ENCODE peak calls at places on chromosomes 6 and 20, in eight cellular contexts. One of them, this sample, is unnamed.

GRCh38 chr20:58518896-58519593 is 3.8 kb upstream of the APCDD1L start:
- DNase-seq in SK-N-SH: no peak
- DNase-seq in kidney: no peak
- DNase-seq in fibroblast of the aortic adventitia: no peak
- DNase-seq in spleen: no peak
- DNase-seq in AG09309: no peak
- DNase-seq in IMR-90: no peak
- DNase-seq in coronary artery: no peak
- DNase-seq in this sample: no peak

GRCh38 chr6:56437171-56437900 is 190.0 kb upstream of the COL21A1 start:
- DNase-seq in SK-N-SH: no peak
- DNase-seq in kidney: no peak
- DNase-seq in fibroblast of the aortic adventitia: peak
- DNase-seq in spleen: no peak
- DNase-seq in AG09309: no peak
- DNase-seq in IMR-90: no peak
- DNase-seq in coronary artery: no peak
- DNase-seq in this sample: peak

GRCh38 chr6:100856146-100856545 is 25.0 kb downstream of the ASCC3 start:
- DNase-seq in SK-N-SH: no peak
- DNase-seq in kidney: no peak
- DNase-seq in fibroblast of the aortic adventitia: no peak
- DNase-seq in spleen: no peak
- DNase-seq in AG09309: no peak
- DNase-seq in IMR-90: no peak
- DNase-seq in coronary artery: no peak
- DNase-seq in this sample: no peak

GRCh38 chr6:141580988-141581387 is 551.7 kb upstream of the GJE1 start:
- DNase-seq in SK-N-SH: no peak
- DNase-seq in kidney: no peak
- DNase-seq in fibroblast of the aortic adventitia: peak
- DNase-seq in spleen: no peak
- DNase-seq in AG09309: peak
- DNase-seq in IMR-90: peak
- DNase-seq in coronary artery: no peak
- DNase-seq in this sample: peak

GRCh38 chr20:63123326-63123725 is 92.6 kb downstream of the YTHDF1 start:
- DNase-seq in SK-N-SH: no peak
- DNase-seq in kidney: no peak
- DNase-seq in fibroblast of the aortic adventitia: no peak
- DNase-seq in spleen: peak
- DNase-seq in AG09309: no peak
- DNase-seq in IMR-90: no peak
- DNase-seq in coronary artery: no peak
- DNase-seq in this sample: no peak

GRCh38 chr6:145087034-145087433 is 648.3 kb downstream of the EPM2A start:
- DNase-seq in SK-N-SH: no peak
- DNase-seq in kidney: no peak
- DNase-seq in fibroblast of the aortic adventitia: no peak
- DNase-seq in spleen: no peak
- DNase-seq in AG09309: no peak
- DNase-seq in IMR-90: peak
- DNase-seq in coronary artery: no peak
- DNase-seq in this sample: peak

GRCh38 chr6:159125977-159126376 is 43.2 kb upstream of the FNDC1 start:
- DNase-seq in SK-N-SH: peak
- DNase-seq in kidney: no peak
- DNase-seq in fibroblast of the aortic adventitia: no peak
- DNase-seq in spleen: no peak
- DNase-seq in AG09309: no peak
- DNase-seq in IMR-90: no peak
- DNase-seq in coronary artery: no peak
- DNase-seq in this sample: no peak

GRCh38 chr20:31497838-31498540 is 16.3 kb upstream of the HM13 start:
- DNase-seq in SK-N-SH: no peak
- DNase-seq in kidney: peak
- DNase-seq in fibroblast of the aortic adventitia: peak
- DNase-seq in spleen: no peak
- DNase-seq in AG09309: peak
- DNase-seq in IMR-90: peak
- DNase-seq in coronary artery: no peak
- DNase-seq in this sample: peak

GRCh38 chr20:44683263-44684046 is 31.7 kb upstream of the CCN5 start:
- DNase-seq in SK-N-SH: peak
- DNase-seq in kidney: no peak
- DNase-seq in fibroblast of the aortic adventitia: no peak
- DNase-seq in spleen: no peak
- DNase-seq in AG09309: no peak
- DNase-seq in IMR-90: peak
- DNase-seq in coronary artery: no peak
- DNase-seq in this sample: no peak

GRCh38 chr20:53959849-53960585 is 110.4 kb downstream of the BCAS1 start:
- DNase-seq in SK-N-SH: no peak
- DNase-seq in kidney: no peak
- DNase-seq in fibroblast of the aortic adventitia: peak
- DNase-seq in spleen: no peak
- DNase-seq in AG09309: no peak
- DNase-seq in IMR-90: no peak
- DNase-seq in coronary artery: no peak
- DNase-seq in this sample: peak

GRCh38 chr6:152954443-152954842 is 28.4 kb downstream of the FBXO5 start:
- DNase-seq in SK-N-SH: no peak
- DNase-seq in kidney: no peak
- DNase-seq in fibroblast of the aortic adventitia: no peak
- DNase-seq in spleen: no peak
- DNase-seq in AG09309: no peak
- DNase-seq in IMR-90: no peak
- DNase-seq in coronary artery: no peak
- DNase-seq in this sample: no peak
- TF ChIP-seq CTCF in SK-N-SH: no peak
- TF ChIP-seq CTCF in kidney: no peak
- TF ChIP-seq CTCF in fibroblast of the aortic adventitia: no peak
- TF ChIP-seq CTCF in spleen: no peak
- TF ChIP-seq CTCF in AG09309: no peak
- TF ChIP-seq CTCF in IMR-90: no peak
- TF ChIP-seq CTCF in coronary artery: no peak
- TF ChIP-seq CTCF in this sample: no peak

DNA sequence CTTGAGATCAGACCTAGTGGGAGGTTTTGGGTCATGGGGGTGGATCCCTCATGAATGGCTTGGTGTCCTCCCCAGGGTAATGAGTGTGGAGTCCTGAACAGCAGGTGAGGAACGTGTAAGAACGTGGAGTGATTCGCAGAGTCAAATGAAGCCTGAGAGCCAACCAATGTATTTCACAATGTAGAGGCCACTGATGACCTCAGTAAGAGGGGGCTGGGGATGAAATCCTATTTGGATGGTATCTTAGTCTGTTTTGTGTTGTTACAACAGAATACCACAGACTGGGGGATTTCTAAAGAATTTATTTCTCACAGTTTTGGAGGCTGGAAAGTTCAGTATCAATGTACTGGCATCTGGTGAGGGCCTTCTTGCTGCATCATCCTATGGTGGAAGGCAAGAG is 47.4 kb upstream of the HIVEP1 start:
- DNase-seq in SK-N-SH: no peak
- DNase-seq in kidney: no peak
- DNase-seq in fibroblast of the aortic adventitia: no peak
- DNase-seq in spleen: no peak
- DNase-seq in AG09309: no peak
- DNase-seq in IMR-90: no peak
- DNase-seq in coronary artery: no peak
- DNase-seq in this sample: peak
- H3K4me3 ChIP-seq in SK-N-SH: no peak
- H3K4me3 ChIP-seq in kidney: no peak
- H3K4me3 ChIP-seq in fibroblast of the aortic adventitia: no peak
- H3K4me3 ChIP-seq in spleen: no peak
- H3K4me3 ChIP-seq in AG09309: no peak
- H3K4me3 ChIP-seq in IMR-90: no peak
- H3K4me3 ChIP-seq in coronary artery: no peak
- H3K4me3 ChIP-seq in this sample: no peak

GRCh38 chr6:168368063-168368835 is 48.7 kb upstream of the DACT2 start:
- DNase-seq in SK-N-SH: no peak
- DNase-seq in kidney: no peak
- DNase-seq in fibroblast of the aortic adventitia: peak
- DNase-seq in spleen: no peak
- DNase-seq in AG09309: no peak
- DNase-seq in IMR-90: no peak
- DNase-seq in coronary artery: no peak
- DNase-seq in this sample: peak
- TF ChIP-seq CTCF in SK-N-SH: no peak
- TF ChIP-seq CTCF in kidney: no peak
- TF ChIP-seq CTCF in fibroblast of the aortic adventitia: peak
- TF ChIP-seq CTCF in spleen: no peak
- TF ChIP-seq CTCF in AG09309: no peak
- TF ChIP-seq CTCF in IMR-90: no peak
- TF ChIP-seq CTCF in coronary artery: no peak
- TF ChIP-seq CTCF in this sample: no peak

GRCh38 chr6:138594042-138594636 is 94.8 kb upstream of the NHSL1 start:
- DNase-seq in SK-N-SH: no peak
- DNase-seq in kidney: no peak
- DNase-seq in fibroblast of the aortic adventitia: no peak
- DNase-seq in spleen: no peak
- DNase-seq in AG09309: no peak
- DNase-seq in IMR-90: no peak
- DNase-seq in coronary artery: no peak
- DNase-seq in this sample: no peak

GRCh38 chr6:138594749-138595148 is 95.5 kb upstream of the NHSL1 start:
- DNase-seq in SK-N-SH: no peak
- DNase-seq in kidney: no peak
- DNase-seq in fibroblast of the aortic adventitia: no peak
- DNase-seq in spleen: no peak
- DNase-seq in AG09309: no peak
- DNase-seq in IMR-90: no peak
- DNase-seq in coronary artery: no peak
- DNase-seq in this sample: no peak

GRCh38 chr6:138592698-138593097 is 93.4 kb upstream of the NHSL1 start:
- DNase-seq in SK-N-SH: no peak
- DNase-seq in kidney: no peak
- DNase-seq in fibroblast of the aortic adventitia: no peak
- DNase-seq in spleen: no peak
- DNase-seq in AG09309: no peak
- DNase-seq in IMR-90: no peak
- DNase-seq in coronary artery: no peak
- DNase-seq in this sample: no peak

GRCh38 chr6:138590796-138591709 is 91.8 kb upstream of the NHSL1 start:
- DNase-seq in SK-N-SH: peak
- DNase-seq in kidney: no peak
- DNase-seq in fibroblast of the aortic adventitia: peak
- DNase-seq in spleen: no peak
- DNase-seq in AG09309: peak
- DNase-seq in IMR-90: peak
- DNase-seq in coronary artery: no peak
- DNase-seq in this sample: peak

DNA sequence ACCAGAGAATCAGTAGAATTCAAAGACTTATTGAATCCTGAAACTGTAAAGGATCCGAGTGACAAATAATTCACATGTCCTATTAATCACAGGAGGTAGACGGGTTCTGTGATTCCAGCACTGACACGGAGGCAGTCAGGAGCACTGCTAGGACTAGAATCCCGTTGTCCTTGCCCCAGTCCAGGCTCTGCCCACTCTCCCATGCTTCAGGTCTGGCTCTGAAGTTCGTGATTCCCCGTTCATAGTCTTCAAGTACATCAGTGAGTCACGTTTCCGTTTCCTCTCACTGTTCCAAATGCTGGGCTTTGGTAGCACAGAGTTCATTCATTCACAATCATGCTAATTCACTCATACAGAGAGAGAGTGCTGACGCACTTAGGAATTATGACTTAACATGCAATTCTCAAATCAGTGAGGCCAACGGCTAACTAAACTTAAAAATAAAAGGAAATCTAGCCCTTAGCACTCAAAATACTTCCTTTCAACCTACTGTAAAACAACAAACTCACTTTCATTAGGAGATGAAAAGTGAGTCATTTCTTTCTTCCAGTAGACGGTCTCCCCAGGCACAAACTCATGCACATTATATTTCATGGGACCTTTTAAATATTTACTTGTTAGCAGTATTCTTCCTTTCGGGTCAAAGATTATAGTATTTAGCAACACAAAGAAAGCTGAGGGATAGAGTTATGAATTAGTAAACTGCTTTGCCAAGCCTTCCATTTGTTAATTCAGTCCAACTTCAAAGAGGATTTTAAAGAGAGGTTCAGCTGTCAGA is 94.0 kb upstream of the NHSL1 start:
- DNase-seq in SK-N-SH: no peak
- DNase-seq in kidney: no peak
- DNase-seq in fibroblast of the aortic adventitia: peak
- DNase-seq in spleen: no peak
- DNase-seq in AG09309: peak
- DNase-seq in IMR-90: peak
- DNase-seq in coronary artery: no peak
- DNase-seq in this sample: peak
- H3K4me3 ChIP-seq in SK-N-SH: no peak
- H3K4me3 ChIP-seq in kidney: peak
- H3K4me3 ChIP-seq in fibroblast of the aortic adventitia: peak
- H3K4me3 ChIP-seq in spleen: no peak
- H3K4me3 ChIP-seq in AG09309: peak
- H3K4me3 ChIP-seq in IMR-90: peak
- H3K4me3 ChIP-seq in coronary artery: peak
- H3K4me3 ChIP-seq in this sample: peak

GRCh38 chr6:116842374-116842947 is 13.6 kb upstream of the GPRC6A start:
- DNase-seq in SK-N-SH: no peak
- DNase-seq in kidney: no peak
- DNase-seq in fibroblast of the aortic adventitia: no peak
- DNase-seq in spleen: no peak
- DNase-seq in AG09309: no peak
- DNase-seq in IMR-90: no peak
- DNase-seq in coronary artery: no peak
- DNase-seq in this sample: no peak

DNA sequence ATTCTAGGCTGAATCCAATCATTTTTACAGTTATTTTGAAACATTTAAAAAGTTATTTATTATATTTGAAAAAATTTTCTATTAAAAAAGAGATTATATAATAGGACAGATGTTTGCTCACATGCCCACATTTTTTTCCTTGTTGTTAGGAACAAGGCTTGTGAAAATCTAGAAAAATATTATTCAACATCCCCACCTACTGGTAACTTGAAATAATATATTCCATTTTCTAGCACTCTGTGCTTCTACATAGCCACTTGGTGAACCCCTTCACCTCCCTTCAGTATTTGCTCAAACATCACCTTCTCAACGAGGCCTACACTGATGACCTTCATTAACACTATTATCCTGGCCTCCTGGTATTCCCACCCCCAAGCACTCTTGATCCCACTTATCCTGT is 18.4 kb upstream of the GPRC6A start:
- DNase-seq in SK-N-SH: peak
- DNase-seq in kidney: no peak
- DNase-seq in fibroblast of the aortic adventitia: peak
- DNase-seq in spleen: no peak
- DNase-seq in AG09309: peak
- DNase-seq in IMR-90: peak
- DNase-seq in coronary artery: no peak
- DNase-seq in this sample: peak
- TF ChIP-seq CTCF in SK-N-SH: peak
- TF ChIP-seq CTCF in kidney: peak
- TF ChIP-seq CTCF in fibroblast of the aortic adventitia: no peak
- TF ChIP-seq CTCF in spleen: no peak
- TF ChIP-seq CTCF in AG09309: peak
- TF ChIP-seq CTCF in IMR-90: peak
- TF ChIP-seq CTCF in coronary artery: no peak
- TF ChIP-seq CTCF in this sample: peak